ENCODE peak calls at places on chromosomes 3 and 15, in seven cellular contexts. C, Z, S, R, T, L and F are unnamed samples. For H3K27me3 and H3K9me3, the result is how much of the 10 kb centered on the place peaks cover.

GRCh38 chr3:33645060-33645841 is 72.8 kb downstream of the CLASP2 start:
- DNase-seq in C (no peak), Z (no peak), S (no peak), R (no peak), T (peak), L (peak), F (peak)

GRCh38 chr3:21914451-21914850 is 163.4 kb upstream of the ZNF385D start:
- DNase-seq in C (no peak), Z (no peak), S (no peak), R (no peak), T (no peak), L (peak), F (no peak)

GRCh38 chr3:57974796-57975388 is 33.3 kb upstream of the FLNB start:
- DNase-seq in C (no peak), Z (no peak), S (no peak), R (no peak), T (peak), L (peak), F (no peak)

GRCh38 chr3:59886790-59887189 is 837.0 kb upstream of the CFAP20DC start:
- DNase-seq in C (no peak), Z (no peak), S (no peak), R (no peak), T (no peak), L (no peak), F (no peak)

GRCh38 chr15:29873942-29874341 is 51.7 kb upstream of the TJP1 start:
- DNase-seq in C (no peak), Z (no peak), S (no peak), R (no peak), T (no peak), L (no peak), F (no peak)

GRCh38 chr3:35965908-35966307 is 326.6 kb downstream of the ARPP21 start:
- DNase-seq in C (no peak), Z (no peak), S (no peak), R (no peak), T (no peak), L (peak), F (no peak)

GRCh38 chr15:48774484-48774883 is 36.4 kb downstream of the CEP152 start:
- DNase-seq in C (no peak), Z (no peak), S (no peak), R (no peak), T (no peak), L (peak), F (no peak)

GRCh38 chr15:81263477-81263876 is 60.5 kb downstream of the STARD5 start:
- DNase-seq in C (no peak), Z (no peak), S (no peak), R (no peak), T (no peak), L (no peak), F (no peak)

GRCh38 chr15:97904196-97904572 is 56.3 kb upstream of the ARRDC4 start:
- DNase-seq in C (peak), Z (peak), S (peak), R (peak), T (peak), L (peak), F (peak)

GRCh38 chr3:187843654-187844053 is 98.4 kb upstream of the BCL6 start:
- DNase-seq in C (peak), Z (no peak), S (no peak), R (no peak), T (no peak), L (no peak), F (no peak)

GRCh38 chr3:187064210-187065115 is 74.8 kb downstream of the RPL39L start:
- DNase-seq in C (no peak), Z (no peak), S (no peak), R (no peak), T (no peak), L (peak), F (no peak)

GRCh38 chr3:193176690-193177089 is 64.3 kb upstream of the PLAAT1 start:
- DNase-seq in C (no peak), Z (no peak), S (no peak), R (no peak), T (no peak), L (no peak), F (no peak)

GRCh38 chr15:41695750-41696436 is 35.7 kb downstream of the MGA start:
- DNase-seq in C (no peak), Z (no peak), S (no peak), R (no peak), T (peak), L (peak), F (peak)

GRCh38 chr15:42728562-42728961 is 8.4 kb downstream of the CDAN1 start:
- DNase-seq in C (no peak), Z (no peak), S (no peak), R (no peak), T (no peak), L (no peak), F (no peak)

GRCh38 chr3:169604568-169604967 is 58.9 kb downstream of the MECOM start:
- DNase-seq in C (no peak), Z (no peak), S (no peak), R (no peak), T (no peak), L (no peak), F (no peak)

GRCh38 chr15:99686290-99686689 is 46.9 kb downstream of the LYSMD4 start:
- DNase-seq in C (no peak), Z (no peak), S (no peak), R (no peak), T (no peak), L (no peak), F (no peak)

GRCh38 chr3:95280711-95281352 is 1218.0 kb downstream of the NSUN3 start:
- DNase-seq in C (no peak), Z (no peak), S (no peak), R (no peak), T (no peak), L (no peak), F (no peak)

GRCh38 chr3:160981217-160981938 is 123.8 kb downstream of the B3GALNT1 start:
- DNase-seq in C (peak), Z (no peak), S (no peak), R (no peak), T (peak), L (no peak), F (no peak)

GRCh38 chr3:160986060-160986459 is 119.1 kb downstream of the B3GALNT1 start:
- DNase-seq in C (no peak), Z (no peak), S (no peak), R (no peak), T (peak), L (no peak), F (no peak)

GRCh38 chr3:160977776-160978175 is 127.4 kb downstream of the B3GALNT1 start:
- DNase-seq in C (no peak), Z (no peak), S (no peak), R (no peak), T (no peak), L (no peak), F (no peak)

GRCh38 chr3:160982497-160982896 is 122.7 kb downstream of the B3GALNT1 start:
- DNase-seq in C (no peak), Z (no peak), S (no peak), R (no peak), T (no peak), L (no peak), F (no peak)

GRCh38 chr3:160980740-160981139 is 124.4 kb downstream of the B3GALNT1 start:
- DNase-seq in C (no peak), Z (no peak), S (no peak), R (no peak), T (no peak), L (no peak), F (no peak)
- H3K27me3 ChIP-seq in C (under half), Z (under half), S (under half), R (under half), T (under half), L (under half), F (under half)

DNA sequence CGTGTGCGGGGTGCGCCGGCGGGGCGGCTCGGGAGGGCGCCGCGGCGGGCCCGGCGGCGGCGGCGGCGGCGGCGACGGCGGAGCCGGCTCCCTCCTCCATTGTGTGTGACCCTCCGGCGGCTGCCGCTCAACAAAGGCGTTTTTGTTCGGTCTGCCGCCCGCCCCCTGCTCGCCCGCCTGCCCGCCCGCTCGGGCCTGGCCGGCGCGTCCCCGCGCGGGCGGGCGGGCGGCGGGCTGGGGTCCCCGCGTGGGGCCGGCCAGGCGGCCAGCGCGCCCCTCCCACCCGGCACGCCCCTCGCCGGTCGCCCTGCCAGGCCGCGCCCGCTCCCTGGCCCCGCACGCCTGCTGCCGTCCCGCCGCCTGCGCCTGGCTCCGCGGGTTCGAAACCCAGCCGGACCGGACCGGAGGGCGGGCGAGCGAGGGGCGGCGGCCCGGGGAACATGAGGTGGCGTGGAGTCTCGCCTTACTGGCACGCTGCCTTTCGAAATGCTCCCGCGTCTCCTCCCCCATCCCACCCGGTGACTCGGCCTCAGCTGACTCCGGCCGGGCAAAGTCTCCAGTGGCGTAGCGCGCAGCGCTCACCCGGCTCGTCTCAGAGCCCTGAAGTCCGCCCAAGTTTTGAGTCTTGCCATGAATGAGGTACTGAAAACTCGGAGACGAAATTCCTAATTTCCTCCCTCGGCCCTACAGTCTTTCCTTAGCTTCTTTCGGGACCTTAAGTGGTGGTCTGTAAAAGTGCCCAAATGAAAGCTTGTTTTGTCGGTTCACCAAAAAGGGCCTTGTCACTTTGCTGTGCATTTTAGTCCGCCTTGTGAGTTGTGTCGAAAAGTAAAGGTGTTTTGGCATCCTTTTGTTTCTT is 604 bp downstream of the MAPK6 start:
- DNase-seq in C (peak), Z (peak), S (peak), R (peak), T (peak), L (peak), F (peak)
- TF ChIP-seq POLR2A in C (peak), Z (peak), S (peak), R (no peak), T (peak), L (peak), F (no peak)

GRCh38 chr15:26314577-26314976 is 451.4 kb upstream of the ATP10A start:
- DNase-seq in C (no peak), Z (no peak), S (no peak), R (no peak), T (no peak), L (no peak), F (no peak)

GRCh38 chr15:26311710-26312236 is 448.6 kb upstream of the ATP10A start:
- DNase-seq in C (no peak), Z (no peak), S (no peak), R (no peak), T (no peak), L (no peak), F (no peak)
- H3K9me3 ChIP-seq in C (under half), Z (under half), S (under half), R (under half), T (under half), L (under half), F (under half)

GRCh38 chr3:127951276-127951675 is 36.2 kb downstream of the KBTBD12 start:
- DNase-seq in C (no peak), Z (no peak), S (no peak), R (no peak), T (peak), L (peak), F (no peak)
- H3K27me3 ChIP-seq in C (under half), Z (under half), S (under half), R (under half), T (under half), L (under half), F (under half)

DNA sequence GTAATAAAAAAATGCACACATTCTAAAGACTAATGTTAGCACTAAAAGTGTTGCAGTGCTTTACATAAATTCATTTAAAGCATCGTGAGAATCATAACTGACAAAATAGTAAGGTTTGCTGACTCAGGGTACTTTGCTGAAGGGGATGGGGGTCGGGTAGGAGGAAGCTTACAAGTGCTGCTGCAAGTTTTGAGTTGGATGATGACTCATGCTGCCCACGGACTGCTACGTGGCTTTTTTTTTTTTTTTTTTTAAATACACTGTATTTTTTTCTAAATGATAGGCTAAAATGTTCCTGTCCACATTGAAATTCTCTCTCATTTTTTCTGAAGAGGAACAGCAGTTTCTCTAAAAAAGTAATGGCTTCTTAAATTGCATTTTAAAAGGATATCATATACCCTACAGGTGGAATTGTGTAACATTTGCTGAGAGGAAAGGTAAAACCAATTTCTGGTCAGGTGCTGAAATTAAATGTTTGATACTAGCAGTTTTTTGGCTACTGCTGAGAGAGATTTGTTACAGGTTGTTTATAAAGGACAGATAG is 2.2 kb downstream of the MAPK6 start:
- DNase-seq in C (peak), Z (peak), S (no peak), R (no peak), T (peak), L (peak), F (peak)
- TF ChIP-seq POLR2A in C (no peak), Z (no peak), S (no peak), R (no peak), T (peak), L (peak), F (no peak)